ENCODE peak calls at places on chromosome 1, in seven cellular contexts. S is T-helper 1 cell, W is left ventricle myocardium inferior, H is AG04450, X is epithelial cell of esophagus, L is ACHN, R is NCI-H1694 treated with DMSO at 0.1 percent for 48 hours. M is an unnamed sample.

GRCh38 chr1:145858937-145859490 is at the start of gene PIAS3:
- DNase-seq in H (peak), W (peak), L (peak), S (peak), X (peak), R (peak), M (peak)

GRCh38 chr1:76254165-76255043 is 179.9 kb downstream of the ST6GALNAC3 start:
- DNase-seq in X (peak), R (no peak), S (no peak), W (no peak), L (no peak), H (no peak), M (peak)

GRCh38 chr1:209657140-209657879 is 5.1 kb upstream of the LAMB3 start:
- DNase-seq in R (no peak), X (peak), L (no peak), W (no peak), H (no peak), S (no peak), M (no peak)

GRCh38 chr1:171286032-171286705 is 27.8 kb upstream of the FMO4 start:
- DNase-seq in X (peak), W (no peak), R (no peak), S (no peak), L (peak), H (no peak), M (no peak)

GRCh38 chr1:59903136-59903754 is 23.3 kb downstream of the CYP2J2 start:
- DNase-seq in H (no peak), X (peak), W (no peak), S (peak), L (peak), R (peak), M (no peak)

GRCh38 chr1:54047384-54048315 is 5.4 kb downstream of the TMEM59 start:
- DNase-seq in W (no peak), R (no peak), L (no peak), S (no peak), X (no peak), H (no peak), M (no peak)

GRCh38 chr1:16405441-16405840 is 31.8 kb downstream of the SPATA21 start:
- DNase-seq in S (no peak), R (no peak), L (no peak), W (no peak), X (no peak), H (no peak), M (no peak)

GRCh38 chr1:151710187-151710586 is 6.4 kb downstream of the CELF3 start:
- DNase-seq in H (no peak), R (no peak), W (no peak), X (peak), S (no peak), L (no peak), M (no peak)

GRCh38 chr1:173475564-173476196 is 1.5 kb upstream of the PRDX6 start:
- DNase-seq in W (no peak), H (no peak), S (peak), L (peak), X (peak), R (no peak), M (no peak)

GRCh38 chr1:2136386-2136821 is 58.2 kb downstream of the FAAP20 start:
- DNase-seq in H (no peak), R (no peak), S (no peak), L (no peak), X (no peak), W (peak), M (no peak)

GRCh38 chr1:8873001-8873400 is 5.5 kb downstream of the ENO1 start:
- DNase-seq in R (no peak), L (no peak), H (no peak), S (no peak), X (no peak), W (no peak), M (no peak)

GRCh38 chr1:37497832-37498231 is 16.7 kb downstream of the MEAF6 start:
- DNase-seq in S (no peak), W (no peak), L (no peak), H (no peak), R (no peak), X (no peak), M (no peak)

GRCh38 chr1:38657441-38657840 is 202.1 kb downstream of the RRAGC start:
- DNase-seq in X (no peak), W (no peak), R (no peak), S (no peak), H (no peak), L (no peak), M (no peak)

GRCh38 chr1:2968471-2968881 is 52.8 kb upstream of the ACTRT2 start:
- DNase-seq in L (no peak), X (no peak), W (no peak), R (no peak), S (no peak), H (no peak), M (no peak)

GRCh38 chr1:211589782-211590721 is 11.1 kb upstream of the SLC30A1 start:
- DNase-seq in R (no peak), L (peak), S (no peak), X (peak), H (no peak), W (peak), M (no peak)

GRCh38 chr1:201675143-201675542 is 136.2 kb downstream of the NAV1 start:
- DNase-seq in L (peak), R (no peak), H (no peak), S (no peak), W (peak), X (no peak), M (no peak)

GRCh38 chr1:222974496-222974895 is 159.7 kb downstream of the DISP1 start:
- DNase-seq in L (peak), X (peak), H (peak), S (peak), R (no peak), W (no peak), M (peak)

GRCh38 chr1:9108056-9108665 is 20.7 kb downstream of the GPR157 start:
- DNase-seq in X (no peak), L (no peak), S (no peak), H (no peak), R (no peak), W (no peak), M (no peak)

GRCh38 chr1:39458991-39459390 is 32.4 kb upstream of the BMP8A start:
- DNase-seq in X (no peak), L (no peak), R (no peak), H (no peak), S (no peak), W (no peak), M (no peak)

GRCh38 chr1:219174672-219175564 is 1.2 kb downstream of the LYPLAL1 start:
- DNase-seq in L (peak), S (peak), H (peak), X (peak), W (no peak), R (no peak), M (peak)

GRCh38 chr1:172254521-172255222 is 165.8 kb upstream of the C1orf105 start:
- DNase-seq in R (no peak), S (peak), L (peak), X (peak), W (no peak), H (peak), M (peak)

GRCh38 chr1:29703596-29703995 is 467.3 kb downstream of the PTPRU start:
- DNase-seq in R (peak), X (peak), S (no peak), L (peak), H (no peak), W (no peak), M (no peak)

GRCh38 chr1:217078010-217078704 is 354.9 kb upstream of the ESRRG start:
- DNase-seq in W (no peak), S (no peak), X (peak), L (no peak), H (no peak), R (no peak), M (peak)

GRCh38 chr1:173122958-173123852 is 72.5 kb upstream of the TNFSF18 start:
- DNase-seq in S (no peak), L (peak), H (peak), R (no peak), X (peak), W (peak), M (peak)

GRCh38 chr1:241918879-241919278 is 38.7 kb upstream of the BECN2 start:
- DNase-seq in L (no peak), W (no peak), S (no peak), R (no peak), H (no peak), X (peak), M (peak)

GRCh38 chr1:200929530-200930278 is 35.0 kb downstream of the INAVA start:
- DNase-seq in H (no peak), L (no peak), W (no peak), S (no peak), R (no peak), X (no peak), M (no peak)

GRCh38 chr1:43783671-43784205 is 76.4 kb downstream of the ST3GAL3 start:
- DNase-seq in W (no peak), S (no peak), R (no peak), H (no peak), L (no peak), X (peak), M (no peak)

GRCh38 chr1:24930703-24931480 is 816 bp upstream of the RUNX3 start:
- DNase-seq in H (no peak), S (no peak), L (no peak), X (no peak), W (no peak), R (no peak), M (no peak)

GRCh38 chr1:65001238-65001792 is 35.0 kb upstream of the JAK1 start:
- DNase-seq in H (no peak), L (no peak), S (peak), X (no peak), R (no peak), W (peak), M (no peak)

GRCh38 chr1:53589043-53589887 is 130.1 kb downstream of the DMRTB1 start:
- DNase-seq in R (no peak), L (no peak), W (no peak), X (no peak), S (no peak), H (no peak), M (no peak)

M was measured in astrocyte of the cerebellum.